ENCODE peak calls at places on chromosomes 3 and 15, in six cellular contexts. O is DMS153, P is H9, Y is NCI-H1092, C is mammary epithelial cell, D is PC-3. E is an unnamed sample.

GRCh38 chr15:43518073-43518761 is 809 bp downstream of the MAP1A start:
- DNase-seq in D (no peak), Y (peak), O (no peak), P (peak), C (no peak), E (peak)

GRCh38 chr3:175737646-175738572 is 878.8 kb downstream of the NAALADL2 start:
- DNase-seq in P (no peak), O (no peak), Y (no peak), C (peak), D (peak), E (no peak)

GRCh38 chr3:133054572-133054971 is 16.4 kb downstream of the TMEM108 start:
- DNase-seq in D (no peak), C (no peak), O (no peak), P (no peak), Y (no peak), E (no peak)

GRCh38 chr3:171460226-171461086 is at the start of gene TNIK:
- DNase-seq in Y (peak), P (peak), C (peak), O (peak), D (peak), E (peak)

GRCh38 chr3:192038726-192039125 is 577.8 kb downstream of the PYDC2 start:
- DNase-seq in P (no peak), C (peak), D (peak), Y (no peak), O (no peak), E (peak)

GRCh38 chr15:90086868-90087268 is 15.4 kb downstream of the IDH2 start:
- DNase-seq in Y (no peak), C (peak), O (no peak), D (peak), P (peak), E (peak)

GRCh38 chr15:97143847-97144711 is 813.6 kb downstream of the NR2F2 start:
- DNase-seq in D (no peak), C (no peak), Y (no peak), O (no peak), P (no peak), E (no peak)

GRCh38 chr15:64180235-64180824 is 17.5 kb upstream of the PPIB start:
- DNase-seq in O (no peak), C (no peak), D (no peak), P (peak), Y (peak), E (peak)

GRCh38 chr3:144942501-144943197 is 971.0 kb downstream of the DIPK2A start:
- DNase-seq in C (no peak), Y (no peak), O (no peak), P (no peak), D (no peak), E (no peak)

GRCh38 chr3:31980530-31981205 is 394 bp downstream of the OSBPL10 start:
- DNase-seq in Y (peak), C (peak), O (peak), D (peak), P (peak), E (peak)

GRCh38 chr15:89128320-89129122 is 40.3 kb downstream of the ABHD2 start:
- DNase-seq in C (peak), Y (no peak), D (no peak), P (no peak), O (no peak), E (no peak)